ENCODE peak calls at places on chromosomes 6 and 20, in five cellular contexts. One of them, this sample, is unnamed.

GRCh38 chr20:50373674-50374286 is 136.4 kb upstream of the PTPN1 start:
- DNase-seq in tibial artery: no peak
- DNase-seq in hepatocyte: no peak
- DNase-seq in HL-60: no peak
- DNase-seq in cardiac muscle cell: no peak
- DNase-seq in this sample: no peak

GRCh38 chr6:168060521-168060931 is 18.5 kb downstream of the FRMD1 start:
- DNase-seq in cardiac muscle cell: peak; percentile 91
- DNase-seq in HL-60: no peak
- DNase-seq in hepatocyte: peak; percentile 80
- DNase-seq in tibial artery: peak; percentile 35
- DNase-seq in this sample: peak; percentile 73

GRCh38 chr6:21953831-21954801 is 342.7 kb downstream of the PRL start:
- DNase-seq in HL-60: no peak
- DNase-seq in cardiac muscle cell: peak; percentile 77
- DNase-seq in tibial artery: no peak
- DNase-seq in hepatocyte: peak; percentile 61
- DNase-seq in this sample: no peak

GRCh38 chr20:59042151-59042795 is at the start of gene PRELID3B:
- DNase-seq in HL-60: peak; percentile 32
- DNase-seq in tibial artery: peak; percentile 31
- DNase-seq in hepatocyte: peak; percentile 34
- DNase-seq in cardiac muscle cell: peak; percentile 24
- DNase-seq in this sample: no peak

GRCh38 chr6:99334526-99335127 is 14.8 kb downstream of the FAXC start:
- DNase-seq in cardiac muscle cell: peak; percentile 67
- DNase-seq in tibial artery: no peak
- DNase-seq in HL-60: peak; percentile 47
- DNase-seq in hepatocyte: peak; percentile 59
- DNase-seq in this sample: peak; percentile 28

GRCh38 chr6:32152414-32153251 is 894 bp upstream of the PRRT1 start:
- DNase-seq in hepatocyte: peak; percentile 62
- DNase-seq in HL-60: no peak
- DNase-seq in tibial artery: no peak
- DNase-seq in cardiac muscle cell: peak; percentile 31
- DNase-seq in this sample: no peak

GRCh38 chr6:68239034-68239433 is 396.0 kb upstream of the ADGRB3 start:
- DNase-seq in cardiac muscle cell: no peak
- DNase-seq in HL-60: no peak
- DNase-seq in tibial artery: no peak
- DNase-seq in hepatocyte: no peak
- DNase-seq in this sample: no peak

GRCh38 chr6:72286911-72287311 is 335.0 kb upstream of the KCNQ5 start:
- DNase-seq in HL-60: no peak
- DNase-seq in cardiac muscle cell: peak; percentile 69
- DNase-seq in tibial artery: no peak
- DNase-seq in hepatocyte: no peak
- DNase-seq in this sample: no peak

GRCh38 chr20:10596726-10597125 is 77.1 kb downstream of the JAG1 start:
- DNase-seq in HL-60: no peak
- DNase-seq in tibial artery: no peak
- DNase-seq in cardiac muscle cell: peak; percentile 77
- DNase-seq in hepatocyte: no peak
- DNase-seq in this sample: no peak

GRCh38 chr6:57246307-57246706 is 24.2 kb upstream of the RAB23 start:
- DNase-seq in cardiac muscle cell: no peak
- DNase-seq in HL-60: no peak
- DNase-seq in tibial artery: no peak
- DNase-seq in hepatocyte: no peak
- DNase-seq in this sample: no peak

GRCh38 chr20:25543068-25543467 is 42.3 kb downstream of the NINL start:
- DNase-seq in hepatocyte: no peak
- DNase-seq in cardiac muscle cell: peak; percentile 56
- DNase-seq in HL-60: no peak
- DNase-seq in tibial artery: no peak
- DNase-seq in this sample: no peak

GRCh38 chr6:44245912-44246662 is 814 bp upstream of the HSP90AB1 start:
- DNase-seq in cardiac muscle cell: peak; percentile 91
- DNase-seq in HL-60: peak; percentile 77
- DNase-seq in hepatocyte: peak; percentile 92
- DNase-seq in tibial artery: peak; percentile 84
- DNase-seq in this sample: peak; percentile 94

GRCh38 chr6:57222684-57223077 is 574 bp upstream of the RAB23 start:
- DNase-seq in tibial artery: no peak
- DNase-seq in cardiac muscle cell: no peak
- DNase-seq in HL-60: no peak
- DNase-seq in hepatocyte: peak; percentile 12
- DNase-seq in this sample: no peak

GRCh38 chr6:63351995-63352586 is 32.3 kb upstream of the LGSN start:
- DNase-seq in tibial artery: no peak
- DNase-seq in hepatocyte: peak; percentile 33
- DNase-seq in cardiac muscle cell: peak; percentile 78
- DNase-seq in HL-60: peak; percentile 6
- DNase-seq in this sample: no peak

GRCh38 chr6:164478426-164478825 is 831.0 kb downstream of the C6orf118 start:
- DNase-seq in HL-60: no peak
- DNase-seq in tibial artery: no peak
- DNase-seq in cardiac muscle cell: no peak
- DNase-seq in hepatocyte: no peak
- DNase-seq in this sample: no peak

GRCh38 chr6:25027221-25027916 is 91.6 kb upstream of the RIPOR2 start:
- DNase-seq in hepatocyte: no peak
- DNase-seq in HL-60: no peak
- DNase-seq in tibial artery: no peak
- DNase-seq in cardiac muscle cell: no peak
- DNase-seq in this sample: no peak

GRCh38 chr20:15236812-15237211 is 899.4 kb upstream of the FLRT3 start:
- DNase-seq in hepatocyte: peak; percentile 53
- DNase-seq in tibial artery: no peak
- DNase-seq in HL-60: peak; percentile 58
- DNase-seq in cardiac muscle cell: peak; percentile 39
- DNase-seq in this sample: peak; percentile 23

GRCh38 chr20:7695622-7696021 is 244.6 kb downstream of the HAO1 start:
- DNase-seq in tibial artery: no peak
- DNase-seq in cardiac muscle cell: peak; percentile 26
- DNase-seq in hepatocyte: no peak
- DNase-seq in HL-60: no peak
- DNase-seq in this sample: no peak

DNA sequence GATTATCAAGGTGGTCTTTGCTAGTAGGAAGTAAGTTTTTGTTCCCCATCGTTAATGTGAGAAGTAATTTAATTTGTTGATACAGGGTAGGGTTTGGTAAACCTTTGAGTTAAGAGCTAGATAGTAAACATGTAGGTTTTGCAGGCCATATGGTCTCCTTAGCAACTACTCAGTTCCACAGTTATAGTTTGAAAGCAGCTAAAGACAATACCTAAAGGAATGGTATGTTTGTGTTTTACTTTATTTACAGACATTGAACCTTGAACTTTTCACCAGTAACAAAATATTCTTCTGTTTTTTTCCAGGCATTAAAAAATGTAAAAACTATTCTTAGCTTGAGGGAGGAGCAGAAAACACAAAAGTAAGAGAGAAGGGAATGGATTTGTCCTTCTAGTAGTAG is 1.7 kb downstream of the CAP2 start:
- DNase-seq in tibial artery: no peak
- DNase-seq in cardiac muscle cell: no peak
- DNase-seq in hepatocyte: no peak
- DNase-seq in HL-60: no peak
- DNase-seq in this sample: no peak
- H3K4me3 ChIP-seq in tibial artery: no peak overlapping the region
- H3K4me3 ChIP-seq in cardiac muscle cell: peak overlapping the region; percentile 79
- H3K4me3 ChIP-seq in hepatocyte: no peak overlapping the region
- H3K4me3 ChIP-seq in HL-60: no peak overlapping the region
- H3K4me3 ChIP-seq in this sample: no peak overlapping the region

DNA sequence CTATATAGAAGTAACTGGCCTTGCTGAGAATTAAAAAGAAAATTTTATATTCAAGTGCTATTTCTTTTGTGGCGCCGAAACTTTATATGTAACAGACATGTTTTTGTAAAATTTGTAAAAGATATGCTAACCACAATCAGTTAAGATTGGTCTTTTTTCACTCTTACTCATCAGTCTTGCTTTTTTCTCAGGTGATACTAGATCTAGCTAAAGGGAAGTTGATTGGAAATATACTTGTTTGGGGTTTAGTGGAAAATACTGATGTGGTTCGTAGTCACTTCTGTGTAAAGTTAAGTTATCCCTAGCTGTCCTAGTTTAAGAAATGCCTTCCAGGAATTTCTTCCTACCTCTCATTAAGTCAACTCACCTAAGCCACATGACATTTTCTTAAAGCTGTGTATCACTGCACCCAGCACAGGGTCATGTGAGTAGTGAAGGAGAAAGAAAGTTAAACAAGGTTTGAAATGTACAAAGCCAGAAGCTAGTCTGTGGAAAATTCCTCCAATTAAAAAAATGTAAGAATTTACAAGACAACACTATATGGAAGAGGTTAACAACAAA is 16.3 kb downstream of the RTN4IP1 start:
- DNase-seq in hepatocyte: no peak
- DNase-seq in tibial artery: no peak
- DNase-seq in HL-60: no peak
- DNase-seq in cardiac muscle cell: no peak
- DNase-seq in this sample: no peak
- H3K27ac ChIP-seq in hepatocyte: no peak overlapping the region
- H3K27ac ChIP-seq in tibial artery: no peak overlapping the region
- H3K27ac ChIP-seq in HL-60: no peak overlapping the region
- H3K27ac ChIP-seq in cardiac muscle cell: no peak overlapping the region
- H3K27ac ChIP-seq in this sample: no peak overlapping the region

DNA sequence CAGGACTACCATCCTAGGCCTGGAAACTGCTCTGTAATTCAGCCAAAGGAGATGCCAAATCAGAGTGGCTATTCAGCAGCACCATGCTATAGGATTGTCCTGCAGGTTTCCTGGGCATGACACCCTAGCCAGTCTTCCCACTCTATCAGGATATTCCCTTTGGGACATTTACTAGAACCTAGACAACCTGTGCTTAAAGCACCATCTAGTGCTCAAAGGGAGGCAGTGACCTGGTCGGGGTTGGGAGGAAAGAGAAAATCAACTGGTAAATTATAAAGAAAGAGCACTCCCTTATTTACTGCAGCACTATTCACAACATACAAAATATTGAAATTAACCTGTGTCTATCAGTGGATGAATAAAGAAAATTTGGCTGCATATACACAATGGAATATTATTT is 67.2 kb upstream of the SMLR1 start:
- DNase-seq in cardiac muscle cell: peak; percentile 54
- DNase-seq in tibial artery: no peak
- DNase-seq in hepatocyte: peak; percentile 33
- DNase-seq in HL-60: no peak
- DNase-seq in this sample: no peak
- TF ChIP-seq CTCF in cardiac muscle cell: peak; percentile 69
- TF ChIP-seq CTCF in tibial artery: no peak
- TF ChIP-seq CTCF in hepatocyte: peak; percentile 59
- TF ChIP-seq CTCF in HL-60: no peak
- TF ChIP-seq CTCF in this sample: no peak

GRCh38 chr6:165716886-165717285 is 53.8 kb upstream of the PDE10A start:
- DNase-seq in HL-60: no peak
- DNase-seq in tibial artery: no peak
- DNase-seq in hepatocyte: no peak
- DNase-seq in cardiac muscle cell: no peak
- DNase-seq in this sample: no peak

GRCh38 chr6:165714907-165715306 is 51.9 kb upstream of the PDE10A start:
- DNase-seq in tibial artery: no peak
- DNase-seq in HL-60: no peak
- DNase-seq in cardiac muscle cell: no peak
- DNase-seq in hepatocyte: no peak
- DNase-seq in this sample: no peak

GRCh38 chr6:165715428-165715827 is 52.4 kb upstream of the PDE10A start:
- DNase-seq in tibial artery: no peak
- DNase-seq in HL-60: no peak
- DNase-seq in cardiac muscle cell: no peak
- DNase-seq in hepatocyte: no peak
- DNase-seq in this sample: no peak

GRCh38 chr6:165718486-165718885 is 55.4 kb upstream of the PDE10A start:
- DNase-seq in HL-60: no peak
- DNase-seq in cardiac muscle cell: peak; percentile 45
- DNase-seq in tibial artery: no peak
- DNase-seq in hepatocyte: no peak
- DNase-seq in this sample: no peak

GRCh38 chr6:165717732-165718465 is 54.9 kb upstream of the PDE10A start:
- DNase-seq in hepatocyte: no peak
- DNase-seq in tibial artery: no peak
- DNase-seq in HL-60: no peak
- DNase-seq in cardiac muscle cell: peak; percentile 76
- DNase-seq in this sample: no peak
- H3K4me3 ChIP-seq in hepatocyte: no peak overlapping the region
- H3K4me3 ChIP-seq in tibial artery: no peak overlapping the region
- H3K4me3 ChIP-seq in HL-60: no peak overlapping the region
- H3K4me3 ChIP-seq in cardiac muscle cell: no peak overlapping the region
- H3K4me3 ChIP-seq in this sample: no peak overlapping the region

DNA sequence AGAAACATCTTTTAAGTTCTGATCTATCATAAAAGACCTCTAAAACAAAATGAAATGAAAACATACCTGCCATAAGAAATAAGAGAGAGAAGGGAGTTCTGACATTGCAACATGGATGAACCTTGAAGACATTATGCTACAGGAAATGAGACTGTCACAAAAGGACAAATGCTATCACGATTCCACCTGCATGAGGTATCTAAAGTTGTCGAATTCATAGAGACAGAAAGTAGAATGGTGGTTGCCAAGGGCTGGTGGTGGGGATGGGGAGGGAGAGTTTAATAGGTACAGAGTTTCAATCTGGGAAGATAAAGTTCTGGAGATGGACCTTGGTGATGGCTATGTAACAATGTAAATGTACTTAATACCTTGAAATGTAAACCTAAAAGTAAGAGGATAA is 3.3 kb downstream of the EZR start:
- DNase-seq in hepatocyte: no peak
- DNase-seq in HL-60: no peak
- DNase-seq in tibial artery: no peak
- DNase-seq in cardiac muscle cell: no peak
- DNase-seq in this sample: no peak
- H3K27ac ChIP-seq in hepatocyte: peak overlapping the region; percentile 96
- H3K27ac ChIP-seq in HL-60: no peak overlapping the region
- H3K27ac ChIP-seq in tibial artery: no peak overlapping the region
- H3K27ac ChIP-seq in cardiac muscle cell: no peak overlapping the region
- H3K27ac ChIP-seq in this sample: no peak overlapping the region

GRCh38 chr6:138785980-138786379 is 9.9 kb upstream of the ECT2L start:
- DNase-seq in HL-60: no peak
- DNase-seq in tibial artery: no peak
- DNase-seq in hepatocyte: no peak
- DNase-seq in cardiac muscle cell: no peak
- DNase-seq in this sample: no peak
- TF ChIP-seq CTCF in HL-60: no peak
- TF ChIP-seq CTCF in tibial artery: no peak
- TF ChIP-seq CTCF in hepatocyte: no peak
- TF ChIP-seq CTCF in cardiac muscle cell: no peak
- TF ChIP-seq CTCF in this sample: no peak

GRCh38 chr6:137906020-137906472 is 39.0 kb downstream of the TNFAIP3 start:
- DNase-seq in cardiac muscle cell: no peak
- DNase-seq in tibial artery: no peak
- DNase-seq in HL-60: no peak
- DNase-seq in hepatocyte: no peak
- DNase-seq in this sample: no peak
- H3K4me3 ChIP-seq in cardiac muscle cell: no peak overlapping the region
- H3K4me3 ChIP-seq in tibial artery: no peak overlapping the region
- H3K4me3 ChIP-seq in HL-60: no peak overlapping the region
- H3K4me3 ChIP-seq in hepatocyte: no peak overlapping the region
- H3K4me3 ChIP-seq in this sample: no peak overlapping the region

This sample was measured in pancreas.